ENCODE peak calls at places on chromosomes 2 and 18, in nine cellular contexts. Z is effector memory CD4-positive, alpha-beta T cell; H is activated CD4-positive, alpha-beta T cell treated with anti-CD3 and anti-CD28 coated beads, Interleukin-2, amount 50 U/mL, for 1 hour; I is SIG-M5; B is activated CD8-positive, alpha-beta memory T cell treated with anti-CD3 and anti-CD28 coated beads for 1 hour; Q is LoVo; G is RKO; V is posterior vena cava; C is NB4. J is an unnamed sample.

GRCh38 chr2:1868683-1869141 is 124.4 kb upstream of the PXDN start:
- DNase-seq in Z (no peak), H (no peak), I (no peak), B (no peak), Q (no peak), G (no peak), V (no peak), C (no peak), J (no peak)

GRCh38 chr18:6557470-6558245 is 142.9 kb upstream of the L3MBTL4 start:
- DNase-seq in Z (no peak), H (no peak), I (no peak), B (no peak), Q (no peak), G (no peak), V (no peak), C (no peak), J (no peak)

GRCh38 chr2:71941731-71942575 is 205.7 kb downstream of the CYP26B1 start:
- DNase-seq in Z (no peak), H (no peak), I (no peak), B (no peak), Q (no peak), G (no peak), V (peak; percentile 28), C (peak; percentile 97), J (peak; percentile 56)

GRCh38 chr2:170812716-170813585 is 3.7 kb upstream of the GAD1 start:
- DNase-seq in Z (no peak), H (no peak), I (no peak), B (no peak), Q (peak; percentile 78), G (peak; percentile 85), V (no peak), C (peak; percentile 90), J (no peak)

GRCh38 chr2:229407170-229407569 is 136.1 kb upstream of the PID1 start:
- DNase-seq in Z (no peak), H (no peak), I (no peak), B (no peak), Q (peak; percentile 75), G (peak; percentile 34), V (no peak), C (no peak), J (no peak)

GRCh38 chr2:24515335-24515734 is 24.3 kb downstream of the NCOA1 start:
- DNase-seq in Z (no peak), H (no peak), I (no peak), B (no peak), Q (no peak), G (peak; percentile 66), V (no peak), C (no peak), J (no peak)

GRCh38 chr2:96437512-96437911 is 67.6 kb downstream of the NEURL3 start:
- DNase-seq in Z (no peak), H (no peak), I (no peak), B (no peak), Q (no peak), G (no peak), V (no peak), C (peak; percentile 55), J (no peak)

GRCh38 chr2:136770384-136770783 is 5.0 kb downstream of the THSD7B start:
- DNase-seq in Z (no peak), H (no peak), I (no peak), B (no peak), Q (no peak), G (no peak), V (no peak), C (no peak), J (no peak)

GRCh38 chr2:133362061-133362476 is 206.2 kb downstream of the NCKAP5 start:
- DNase-seq in Z (no peak), H (no peak), I (no peak), B (no peak), Q (no peak), G (no peak), V (no peak), C (peak; percentile 5), J (no peak)

GRCh38 chr2:132560562-132560961 is 109.4 kb downstream of the LYPD1 start:
- DNase-seq in Z (no peak), H (no peak), I (no peak), B (no peak), Q (no peak), G (no peak), V (no peak), C (no peak), J (no peak)

GRCh38 chr18:32383040-32383819 is 87.5 kb downstream of the GAREM1 start:
- DNase-seq in Z (no peak), H (no peak), I (no peak), B (no peak), Q (peak; percentile 78), G (peak; percentile 56), V (no peak), C (no peak), J (no peak)

GRCh38 chr2:19911799-19912509 is 10.2 kb upstream of the TTC32 start:
- DNase-seq in Z (no peak), H (no peak), I (no peak), B (no peak), Q (peak; percentile 41), G (peak; percentile 35), V (no peak), C (no peak), J (no peak)

GRCh38 chr18:61606759-61607158 is 273.5 kb downstream of the CDH20 start:
- DNase-seq in Z (no peak), H (no peak), I (no peak), B (no peak), Q (peak; percentile 73), G (peak; percentile 99), V (peak; percentile 94), C (peak; percentile 3), J (no peak)

GRCh38 chr2:42931147-42931817 is 138.9 kb upstream of the HAAO start:
- DNase-seq in Z (no peak), H (no peak), I (no peak), B (no peak), Q (no peak), G (no peak), V (no peak), C (peak; percentile 54), J (no peak)

GRCh38 chr2:207765541-207765940 is 4.2 kb downstream of the FZD5 start:
- DNase-seq in Z (no peak), H (no peak), I (no peak), B (no peak), Q (peak; percentile 73), G (no peak), V (no peak), C (no peak), J (no peak)

GRCh38 chr18:40810371-40810770 is 1144.7 kb upstream of the PIK3C3 start:
- DNase-seq in Z (no peak), H (no peak), I (no peak), B (no peak), Q (peak; percentile 33), G (no peak), V (no peak), C (no peak), J (no peak)

GRCh38 chr2:30611572-30611971 is 164.5 kb downstream of the LCLAT1 start:
- DNase-seq in Z (no peak), H (no peak), I (no peak), B (no peak), Q (no peak), G (no peak), V (no peak), C (peak; percentile 4), J (no peak)

GRCh38 chr2:102301867-102302362 is 9.4 kb upstream of the IL1RL1 start:
- DNase-seq in Z (peak; percentile 23), H (peak; percentile 17), I (no peak), B (no peak), Q (no peak), G (peak; percentile 29), V (no peak), C (peak; percentile 84), J (no peak)

GRCh38 chr2:2103320-2103719 is 227.8 kb downstream of the MYT1L start:
- DNase-seq in Z (no peak), H (no peak), I (no peak), B (no peak), Q (no peak), G (no peak), V (peak; percentile 29), C (no peak), J (no peak)

GRCh38 chr2:217995741-217996141 is 7.1 kb downstream of the TNS1 start:
- DNase-seq in Z (no peak), H (no peak), I (no peak), B (no peak), Q (no peak), G (no peak), V (peak; percentile 91), C (peak; percentile 38), J (peak; percentile 83)

GRCh38 chr2:10059016-10059351 is 15.6 kb downstream of the KLF11 start:
- DNase-seq in Z (no peak), H (no peak), I (no peak), B (no peak), Q (no peak), G (no peak), V (peak; percentile 74), C (no peak), J (peak; percentile 50)

GRCh38 chr18:3305354-3305762 is 43.4 kb downstream of the MYL12B start:
- DNase-seq in Z (peak; percentile 35), H (peak; percentile 24), I (peak; percentile 51), B (no peak), Q (peak; percentile 4), G (peak; percentile 56), V (no peak), C (peak; percentile 77), J (no peak)

GRCh38 chr2:233912799-233913423 is 4.3 kb upstream of the TRPM8 start:
- DNase-seq in Z (no peak), H (peak; percentile 5), I (no peak), B (no peak), Q (peak; percentile 48), G (peak; percentile 20), V (no peak), C (peak; percentile 49), J (no peak)

GRCh38 chr2:54239427-54239826 is 16.6 kb downstream of the TSPYL6 start:
- DNase-seq in Z (no peak), H (no peak), I (no peak), B (no peak), Q (no peak), G (no peak), V (no peak), C (no peak), J (no peak)

GRCh38 chr2:22907330-22907729 is 477.6 kb upstream of the KLHL29 start:
- DNase-seq in Z (no peak), H (no peak), I (no peak), B (no peak), Q (no peak), G (no peak), V (no peak), C (no peak), J (no peak)

GRCh38 chr18:33440384-33441043 is at the start of gene CCDC178:
- DNase-seq in Z (no peak), H (no peak), I (no peak), B (no peak), Q (no peak), G (no peak), V (peak; percentile 72), C (no peak), J (peak; percentile 56)

GRCh38 chr2:38129410-38129809 is 53.5 kb upstream of the CYP1B1 start:
- DNase-seq in Z (no peak), H (no peak), I (no peak), B (no peak), Q (no peak), G (no peak), V (no peak), C (peak; percentile 72), J (no peak)

GRCh38 chr18:79439201-79440023 is 43.7 kb downstream of the NFATC1 start:
- DNase-seq in Z (peak; percentile 16), H (peak; percentile 52), I (no peak), B (peak; percentile 18), Q (no peak), G (no peak), V (no peak), C (peak; percentile 46), J (no peak)

GRCh38 chr2:222424281-222424728 is at the start of gene SGPP2:
- DNase-seq in Z (no peak), H (peak; percentile 9), I (no peak), B (no peak), Q (peak; percentile 67), G (no peak), V (no peak), C (no peak), J (peak; percentile 80)

GRCh38 chr2:204842731-204843490 is 297.6 kb downstream of the PARD3B start:
- DNase-seq in Z (no peak), H (no peak), I (no peak), B (no peak), Q (peak; percentile 7), G (peak; percentile 47), V (peak; percentile 85), C (no peak), J (no peak)

GRCh38 chr2:223055836-223056235 is 3.8 kb downstream of the KCNE4 start:
- DNase-seq in Z (no peak), H (no peak), I (no peak), B (no peak), Q (no peak), G (no peak), V (peak; percentile 83), C (no peak), J (no peak)

J was measured in spleen.